ENCODE peak calls at places on chromosome 4, in six cellular contexts. R is H9, W is mesenchymal stem cell, I is mesendoderm, Q is neuronal stem cell, P is IMR-90. K is an unnamed sample.

GRCh38 chr4:120709986-120710385 is 212.5 kb downstream of the PRDM5 start:
- DNase-seq in R (no peak), W (peak; percentile 54), I (no peak), Q (no peak), P (peak; percentile 70), K (no peak)

GRCh38 chr4:32858971-32859370 is 2138.8 kb downstream of the PCDH7 start:
- DNase-seq in R (no peak), W (peak; percentile 64), I (no peak), Q (no peak), P (peak; percentile 31), K (no peak)

GRCh38 chr4:183544109-183544508 is 39.3 kb downstream of the ING2 start:
- DNase-seq in R (no peak), W (no peak), I (peak; percentile 16), Q (no peak), P (peak; percentile 2), K (no peak)

GRCh38 chr4:4693258-4693657 is 151.4 kb upstream of the STX18 start:
- DNase-seq in R (no peak), W (peak; percentile 46), I (no peak), Q (no peak), P (no peak), K (no peak)

GRCh38 chr4:2069161-2069971 is 10.2 kb downstream of the NAT8L start:
- DNase-seq in R (no peak), W (no peak), I (no peak), Q (no peak), P (no peak), K (peak; percentile 47)

GRCh38 chr4:169985881-169986280 is 40.3 kb downstream of the MFAP3L start:
- DNase-seq in R (no peak), W (no peak), I (no peak), Q (no peak), P (no peak), K (no peak)

GRCh38 chr4:183255487-183255886 is 64.6 kb downstream of the CLDN22 start:
- DNase-seq in R (no peak), W (no peak), I (no peak), Q (no peak), P (no peak), K (no peak)

GRCh38 chr4:68905598-68906237 is 45.9 kb downstream of the UGT2A3 start:
- DNase-seq in R (peak; percentile 47), W (no peak), I (peak; percentile 87), Q (peak; percentile 9), P (no peak), K (no peak)

GRCh38 chr4:139017861-139018260 is 2.3 kb downstream of the NOCT start:
- DNase-seq in R (no peak), W (no peak), I (no peak), Q (no peak), P (no peak), K (no peak)

GRCh38 chr4:170106899-170107298 is 17.1 kb upstream of the AADAT start:
- DNase-seq in R (no peak), W (no peak), I (peak; percentile 28), Q (no peak), P (no peak), K (no peak)

GRCh38 chr4:158315706-158316105 is 105.4 kb downstream of the TMEM144 start:
- DNase-seq in R (no peak), W (no peak), I (no peak), Q (no peak), P (peak; percentile 92), K (no peak)

GRCh38 chr4:70425306-70425705 is 27.6 kb downstream of the OPRPN start:
- DNase-seq in R (no peak), W (no peak), I (no peak), Q (no peak), P (no peak), K (no peak)

GRCh38 chr4:87974856-87975462 is 555 bp upstream of the SPP1 start:
- DNase-seq in R (peak; percentile 49), W (peak; percentile 22), I (peak; percentile 72), Q (no peak), P (peak; percentile 4), K (no peak)

GRCh38 chr4:4627111-4627510 is 85.3 kb upstream of the STX18 start:
- DNase-seq in R (peak; percentile 47), W (no peak), I (no peak), Q (no peak), P (no peak), K (no peak)

GRCh38 chr4:112145820-112146813 is 863 bp downstream of the FAM241A start:
- DNase-seq in R (peak; percentile 46), W (peak; percentile 64), I (peak; percentile 58), Q (peak; percentile 37), P (peak; percentile 24), K (peak; percentile 72)

GRCh38 chr4:155854597-155855226 is 11.4 kb downstream of the ASIC5 start:
- DNase-seq in R (no peak), W (peak; percentile 65), I (no peak), Q (peak; percentile 46), P (peak; percentile 86), K (no peak)

GRCh38 chr4:39495446-39496208 is 31.6 kb downstream of the UGDH start:
- DNase-seq in R (no peak), W (no peak), I (no peak), Q (no peak), P (peak; percentile 10), K (no peak)

GRCh38 chr4:41218703-41219102 is 4.4 kb upstream of the APBB2 start:
- DNase-seq in R (no peak), W (no peak), I (no peak), Q (no peak), P (no peak), K (no peak)

GRCh38 chr4:163748474-163748873 is 254.0 kb downstream of the TMA16 start:
- DNase-seq in R (no peak), W (peak; percentile 2), I (no peak), Q (no peak), P (peak; percentile 25), K (no peak)

GRCh38 chr4:128463006-128463405 is 175.4 kb upstream of the PGRMC2 start:
- DNase-seq in R (no peak), W (no peak), I (no peak), Q (no peak), P (no peak), K (no peak)

GRCh38 chr4:128462104-128462783 is 174.6 kb upstream of the PGRMC2 start:
- DNase-seq in R (no peak), W (no peak), I (no peak), Q (no peak), P (no peak), K (no peak)

GRCh38 chr4:128455480-128455879 is 167.9 kb upstream of the PGRMC2 start:
- DNase-seq in R (no peak), W (no peak), I (no peak), Q (no peak), P (no peak), K (no peak)

GRCh38 chr4:128461300-128462103 is 173.9 kb upstream of the PGRMC2 start:
- DNase-seq in R (no peak), W (peak; percentile 85), I (peak; percentile 43), Q (peak; percentile 65), P (peak; percentile 88), K (no peak)

DNA sequence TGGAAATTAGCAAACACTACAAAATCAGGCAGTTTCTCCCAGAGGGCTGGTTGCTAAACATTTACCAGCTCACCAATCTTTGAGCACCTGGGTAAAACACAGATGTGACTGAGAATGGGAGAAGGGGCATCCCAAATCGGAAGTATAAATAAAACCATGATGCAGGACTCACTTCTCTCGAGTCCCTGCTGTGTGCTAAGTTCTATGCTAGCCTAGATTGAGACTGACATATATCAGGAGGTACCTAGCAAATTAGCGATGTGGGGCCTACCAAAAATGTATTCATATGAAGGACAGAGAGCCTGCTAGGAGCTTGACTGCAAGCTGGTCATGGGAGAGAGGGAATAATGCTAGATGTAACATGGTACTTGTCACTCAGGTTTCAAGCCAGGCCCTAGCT is 171.9 kb upstream of the PGRMC2 start:
- DNase-seq in R (no peak), W (no peak), I (no peak), Q (no peak), P (no peak), K (no peak)
- H2BK15ac ChIP-seq in R (no peak overlapping the region), W (no peak overlapping the region), I (no peak overlapping the region), Q (no peak overlapping the region), P (no peak overlapping the region), K (no peak overlapping the region)

GRCh38 chr4:8052160-8052691 is 106.4 kb downstream of the ABLIM2 start:
- DNase-seq in R (no peak), W (no peak), I (no peak), Q (no peak), P (no peak), K (no peak)

GRCh38 chr4:8051644-8052043 is 107.0 kb downstream of the ABLIM2 start:
- DNase-seq in R (peak; percentile 54), W (no peak), I (no peak), Q (no peak), P (no peak), K (no peak)

GRCh38 chr4:8050555-8051206 is 107.9 kb downstream of the ABLIM2 start:
- DNase-seq in R (peak; percentile 94), W (peak; percentile 24), I (peak; percentile 69), Q (no peak), P (peak; percentile 11), K (peak; percentile 65)

GRCh38 chr4:8048856-8049686 is 109.4 kb upstream of the AFAP1 start:
- DNase-seq in R (peak; percentile 74), W (no peak), I (peak; percentile 83), Q (no peak), P (no peak), K (no peak)

DNA sequence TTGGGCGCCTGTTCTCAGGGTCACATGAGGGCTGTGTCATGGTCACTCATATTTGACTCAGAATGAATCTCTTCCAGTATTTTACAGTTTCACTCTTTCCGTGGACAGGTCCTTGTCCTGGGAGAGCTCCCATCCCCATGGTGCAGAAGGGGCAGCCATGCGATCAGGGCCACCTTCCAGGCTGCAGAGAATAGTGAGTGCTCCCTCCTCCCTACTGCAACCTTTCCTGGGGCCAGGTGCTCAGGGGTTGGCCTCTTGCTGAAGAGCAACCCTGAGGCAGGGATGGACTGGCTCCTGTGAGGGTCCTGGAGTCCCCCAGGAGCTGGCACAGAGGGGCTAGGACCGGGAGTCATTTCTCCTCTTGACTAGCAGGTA is 108.4 kb downstream of the ABLIM2 start:
- DNase-seq in R (no peak), W (no peak), I (no peak), Q (no peak), P (no peak), K (no peak)
- H2BK15ac ChIP-seq in R (no peak overlapping the region), W (no peak overlapping the region), I (no peak overlapping the region), Q (peak overlapping the region; percentile 5), P (no peak overlapping the region), K (no peak overlapping the region)

GRCh38 chr4:176210579-176211296 is 15.4 kb upstream of the SPATA4 start:
- DNase-seq in R (no peak), W (no peak), I (no peak), Q (no peak), P (no peak), K (no peak)

GRCh38 chr4:176210101-176210500 is 14.7 kb upstream of the SPATA4 start:
- DNase-seq in R (no peak), W (no peak), I (no peak), Q (no peak), P (no peak), K (no peak)

GRCh38 chr4:176205299-176205698 is 9.9 kb upstream of the SPATA4 start:
- DNase-seq in R (no peak), W (no peak), I (peak; percentile 77), Q (no peak), P (no peak), K (no peak)

GRCh38 chr4:176209535-176209934 is 14.2 kb upstream of the SPATA4 start:
- DNase-seq in R (no peak), W (no peak), I (no peak), Q (no peak), P (no peak), K (no peak)

GRCh38 chr4:176207839-176208238 is 12.5 kb upstream of the SPATA4 start:
- DNase-seq in R (no peak), W (no peak), I (no peak), Q (no peak), P (no peak), K (no peak)
- H2BK15ac ChIP-seq in R (no peak overlapping the region), W (no peak overlapping the region), I (no peak overlapping the region), Q (no peak overlapping the region), P (no peak overlapping the region), K (no peak overlapping the region)

GRCh38 chr4:162461952-162462351 is 298.2 kb upstream of the FSTL5 start:
- DNase-seq in R (no peak), W (peak; percentile 11), I (peak; percentile 7), Q (no peak), P (no peak), K (no peak)
- H2BK15ac ChIP-seq in R (no peak overlapping the region), W (no peak overlapping the region), I (no peak overlapping the region), Q (no peak overlapping the region), P (no peak overlapping the region), K (no peak overlapping the region)

K was measured in H1.